ENCODE peak calls at places on chromosomes 7 and 10, in ten cellular contexts. T is frontal cortex; R is AG09319; X is EL; P is globus pallidus; U is activated CD4-positive, alpha-beta T cell treated with anti-CD3 and anti-CD28 coated beads, Interleukin-2, amount 10 ng/mL, durations not matched to agents 7 days and 5 days; Q is putamen; G is NCI-H2081; S is right cardiac atrium; C is T-helper 1 cell. M is an unnamed sample.

GRCh38 chr10:123583639-123584418 is 82.3 kb upstream of the GPR26 start:
- DNase-seq in Q (peak), G (no peak), U (peak), R (peak), T (peak), S (peak), P (peak), C (no peak), X (peak), M (no peak)

GRCh38 chr7:143300959-143301617 is 12.9 kb downstream of the CASP2 start:
- DNase-seq in R (no peak), G (no peak), U (no peak), P (no peak), Q (no peak), T (no peak), S (no peak), X (peak), C (no peak), M (no peak)

GRCh38 chr7:269721-270120 is 20.2 kb upstream of the FOXL3 start:
- DNase-seq in R (no peak), Q (no peak), T (no peak), C (no peak), S (no peak), X (no peak), G (no peak), P (no peak), U (no peak), M (no peak)

GRCh38 chr7:99210265-99210970 is 2.5 kb upstream of the KPNA7 start:
- DNase-seq in T (no peak), P (no peak), S (no peak), C (no peak), Q (no peak), R (no peak), U (no peak), G (no peak), X (no peak), M (no peak)

GRCh38 chr7:7883394-7883793 is 85.2 kb upstream of the GLCCI1 start:
- DNase-seq in S (no peak), R (no peak), X (no peak), Q (no peak), U (no peak), P (no peak), C (no peak), G (no peak), T (no peak), M (no peak)

GRCh38 chr10:5376450-5376849 is 11.7 kb downstream of the UCN3 start:
- DNase-seq in Q (no peak), C (no peak), P (no peak), S (no peak), U (no peak), R (no peak), X (no peak), T (no peak), G (no peak), M (no peak)

GRCh38 chr7:155356323-155357105 is 58.8 kb downstream of the INSIG1 start:
- DNase-seq in C (no peak), U (no peak), T (no peak), R (no peak), X (no peak), S (no peak), P (no peak), G (no peak), Q (no peak), M (no peak)

GRCh38 chr7:158734861-158735260 is 30.3 kb upstream of the NCAPG2 start:
- DNase-seq in C (no peak), P (no peak), G (no peak), X (peak), T (no peak), Q (no peak), R (no peak), S (no peak), U (no peak), M (no peak)

GRCh38 chr7:40483630-40484029 is 348.8 kb downstream of the SUGCT start:
- DNase-seq in U (no peak), P (no peak), Q (no peak), T (no peak), G (no peak), C (no peak), S (no peak), R (no peak), X (no peak), M (no peak)

GRCh38 chr10:127149613-127150081 is 46.7 kb downstream of the INSYN2A start:
- DNase-seq in C (no peak), S (no peak), U (no peak), P (no peak), X (peak), T (no peak), R (no peak), G (no peak), Q (no peak), M (no peak)

GRCh38 chr7:96415293-96415940 is 93.5 kb upstream of the SLC25A13 start:
- DNase-seq in C (no peak), S (peak), T (no peak), G (peak), X (no peak), P (no peak), U (no peak), R (no peak), Q (no peak), M (no peak)

GRCh38 chr7:73442903-73443542 is 9.4 kb downstream of the FZD9 start:
- DNase-seq in S (no peak), T (no peak), U (no peak), Q (no peak), C (no peak), G (no peak), X (no peak), P (no peak), R (no peak), M (no peak)

GRCh38 chr10:104353325-104354048 is at the start of gene CFAP58:
- DNase-seq in P (peak), G (peak), S (peak), Q (peak), T (peak), C (peak), U (peak), X (peak), R (no peak), M (peak)

GRCh38 chr7:2076649-2077064 is 156.1 kb downstream of the MAD1L1 start:
- DNase-seq in Q (no peak), G (no peak), U (no peak), R (no peak), X (no peak), T (no peak), S (no peak), P (no peak), C (no peak), M (no peak)